ENCODE peak calls at places on chromosomes 3 and 15, in nine cellular contexts. P is endothelial cell, O is brain microvascular endothelial cell, Q is thoracic aorta, E is cardiac fibroblast, V is fibroblast of lung, U is SK-N-SH, C is GM10248, N is psoas muscle. F is an unnamed sample.

GRCh38 chr3:98817546-98817945 is 54.4 kb downstream of the ST3GAL6 start:
- DNase-seq in P (no peak), O (no peak), Q (no peak), E (peak; percentile 76), V (peak; percentile 45), U (peak; percentile 39), C (peak; percentile 45), N (no peak), F (no peak)

GRCh38 chr3:96863129-96863740 is 48.8 kb downstream of the EPHA6 start:
- DNase-seq in P (peak; percentile 41), O (peak; percentile 3), Q (no peak), E (peak; percentile 36), V (peak; percentile 10), U (peak; percentile 10), C (peak; percentile 3), N (no peak), F (no peak)

GRCh38 chr3:153103406-153103945 is 58.5 kb upstream of the RAP2B start:
- DNase-seq in P (no peak), O (no peak), Q (no peak), E (no peak), V (no peak), U (no peak), C (no peak), N (no peak), F (no peak)

GRCh38 chr3:108406661-108407206 is 103.7 kb downstream of the MYH15 start:
- DNase-seq in P (peak; percentile 12), O (peak; percentile 57), Q (no peak), E (peak; percentile 83), V (peak; percentile 39), U (peak; percentile 70), C (peak; percentile 57), N (no peak), F (no peak)

GRCh38 chr3:156382458-156383346 is 172.2 kb downstream of the SSR3 start:
- DNase-seq in P (peak; percentile 47), O (peak; percentile 58), Q (no peak), E (peak; percentile 51), V (no peak), U (no peak), C (peak; percentile 45), N (no peak), F (no peak)

GRCh38 chr3:137768361-137769320 is 4.5 kb downstream of the SOX14 start:
- DNase-seq in P (peak; percentile 50), O (no peak), Q (no peak), E (no peak), V (no peak), U (peak; percentile 43), C (peak; percentile 8), N (no peak), F (no peak)

GRCh38 chr15:78242128-78242527 is 7.8 kb upstream of the ACSBG1 start:
- DNase-seq in P (peak; percentile 63), O (no peak), Q (no peak), E (no peak), V (no peak), U (peak; percentile 72), C (no peak), N (no peak), F (no peak)

GRCh38 chr3:159669024-159669476 is 319.6 kb upstream of the IL12A start:
- DNase-seq in P (no peak), O (peak; percentile 14), Q (no peak), E (peak; percentile 69), V (peak; percentile 51), U (no peak), C (no peak), N (no peak), F (no peak)

GRCh38 chr15:51841401-51842040 is 12.1 kb downstream of the TMOD3 start:
- DNase-seq in P (no peak), O (no peak), Q (no peak), E (no peak), V (no peak), U (no peak), C (no peak), N (no peak), F (no peak)

GRCh38 chr15:29101491-29101890 is 168.1 kb downstream of the NSMCE3 start:
- DNase-seq in P (no peak), O (no peak), Q (no peak), E (no peak), V (no peak), U (no peak), C (no peak), N (no peak), F (no peak)

GRCh38 chr3:55330756-55331155 is 156.3 kb downstream of the WNT5A start:
- DNase-seq in P (no peak), O (peak; percentile 26), Q (no peak), E (no peak), V (peak; percentile 80), U (no peak), C (no peak), N (no peak), F (no peak)

GRCh38 chr3:40387001-40387894 is at the start of gene ENTPD3:
- DNase-seq in P (peak; percentile 45), O (no peak), Q (no peak), E (no peak), V (peak; percentile 6), U (peak; percentile 46), C (peak; percentile 29), N (no peak), F (no peak)

DNA sequence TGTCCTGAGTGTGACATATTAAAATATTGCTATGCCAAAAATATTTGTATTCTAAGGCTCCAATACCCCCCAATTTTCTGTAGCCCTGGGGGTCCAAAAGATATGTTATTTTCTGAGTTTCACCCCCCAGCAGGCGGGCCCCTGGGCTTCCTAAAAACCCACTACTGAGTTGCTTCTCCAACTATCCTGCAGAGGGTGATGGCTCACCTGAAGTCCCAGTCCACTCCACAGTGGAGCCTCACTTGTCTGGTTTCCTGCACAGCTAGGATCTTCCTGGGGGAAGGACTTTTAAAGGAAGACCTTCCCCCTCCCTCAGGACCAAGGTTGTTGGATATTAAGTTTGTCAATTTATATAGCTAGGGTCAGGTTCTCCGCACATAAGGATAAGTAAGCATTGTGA is 1181.4 kb downstream of the ROBO2 start:
- DNase-seq in P (no peak), O (no peak), Q (no peak), E (no peak), V (no peak), U (no peak), C (no peak), N (no peak), F (no peak)
- TF ChIP-seq CTCF in P (no peak), O (no peak), Q (no peak), E (no peak), V (no peak), U (no peak), C (no peak), N (no peak), F (no peak)

GRCh38 chr15:98288091-98288590 is 327.6 kb downstream of the ARRDC4 start:
- DNase-seq in P (no peak), O (no peak), Q (no peak), E (no peak), V (no peak), U (no peak), C (no peak), N (no peak), F (no peak)

GRCh38 chr15:98296653-98297052 is 336.1 kb downstream of the ARRDC4 start:
- DNase-seq in P (no peak), O (no peak), Q (no peak), E (no peak), V (no peak), U (no peak), C (no peak), N (no peak), F (no peak)

GRCh38 chr15:98294126-98294525 is 333.6 kb downstream of the ARRDC4 start:
- DNase-seq in P (no peak), O (no peak), Q (no peak), E (no peak), V (no peak), U (no peak), C (no peak), N (no peak), F (no peak)

GRCh38 chr15:98289747-98290146 is 329.2 kb downstream of the ARRDC4 start:
- DNase-seq in P (no peak), O (no peak), Q (no peak), E (no peak), V (no peak), U (no peak), C (no peak), N (no peak), F (no peak)

DNA sequence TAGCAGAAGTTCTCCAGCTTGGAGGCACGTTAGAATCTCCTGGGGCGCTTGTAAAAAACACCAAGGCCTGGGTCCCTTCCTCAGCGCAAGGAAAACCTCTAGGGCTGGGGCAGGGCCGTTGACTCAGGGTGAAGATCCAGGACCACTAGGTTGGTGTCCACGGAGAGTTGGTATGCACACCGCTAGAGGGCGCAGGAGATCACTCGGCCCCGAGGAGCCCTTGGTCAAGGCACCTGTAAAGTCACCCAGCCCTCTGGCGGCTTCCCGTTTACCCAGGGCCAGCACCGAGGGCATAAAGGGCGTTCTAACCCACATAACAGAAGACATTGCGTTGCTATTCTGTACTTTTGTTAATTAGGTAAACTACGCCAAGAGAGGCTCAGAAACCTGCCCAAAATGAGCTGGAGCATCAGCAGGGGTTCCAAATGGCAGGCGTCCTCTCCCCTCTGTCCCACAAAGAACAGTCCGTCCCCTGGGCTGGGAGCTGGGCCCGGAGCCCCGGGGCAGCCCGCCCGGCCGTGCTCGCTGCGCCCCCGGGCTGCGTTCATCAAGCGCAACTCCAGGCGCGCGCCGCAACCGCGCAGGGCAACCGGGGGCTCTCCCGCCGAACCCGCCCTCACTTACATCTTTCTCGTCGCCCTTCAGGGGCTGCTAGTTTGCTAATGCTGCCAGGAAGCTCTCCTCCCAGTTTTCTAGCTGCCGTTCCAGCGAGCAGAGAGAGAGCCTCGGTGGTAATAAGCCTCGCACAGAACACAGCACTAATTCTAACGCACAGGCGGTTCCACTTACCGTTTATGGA is 332.1 kb downstream of the ARRDC4 start:
- DNase-seq in P (peak; percentile 81), O (peak; percentile 5), Q (no peak), E (peak; percentile 2), V (no peak), U (peak; percentile 77), C (peak; percentile 64), N (peak; percentile 16), F (peak; percentile 20)
- TF ChIP-seq CTCF in P (peak; percentile 81), O (peak; percentile 71), Q (peak; percentile 43), E (peak; percentile 61), V (peak; percentile 26), U (peak; percentile 73), C (peak; percentile 60), N (no peak), F (no peak)

GRCh38 chr3:100968908-100969556 is 24.2 kb downstream of the ABI3BP start:
- DNase-seq in P (no peak), O (no peak), Q (no peak), E (peak; percentile 51), V (no peak), U (no peak), C (no peak), N (no peak), F (no peak)
- TF ChIP-seq CTCF in P (no peak), O (no peak), Q (no peak), E (no peak), V (no peak), U (no peak), C (no peak), N (no peak), F (no peak)

GRCh38 chr3:193194417-193194816 is 46.6 kb upstream of the PLAAT1 start:
- DNase-seq in P (no peak), O (no peak), Q (no peak), E (no peak), V (no peak), U (no peak), C (no peak), N (no peak), F (no peak)

DNA sequence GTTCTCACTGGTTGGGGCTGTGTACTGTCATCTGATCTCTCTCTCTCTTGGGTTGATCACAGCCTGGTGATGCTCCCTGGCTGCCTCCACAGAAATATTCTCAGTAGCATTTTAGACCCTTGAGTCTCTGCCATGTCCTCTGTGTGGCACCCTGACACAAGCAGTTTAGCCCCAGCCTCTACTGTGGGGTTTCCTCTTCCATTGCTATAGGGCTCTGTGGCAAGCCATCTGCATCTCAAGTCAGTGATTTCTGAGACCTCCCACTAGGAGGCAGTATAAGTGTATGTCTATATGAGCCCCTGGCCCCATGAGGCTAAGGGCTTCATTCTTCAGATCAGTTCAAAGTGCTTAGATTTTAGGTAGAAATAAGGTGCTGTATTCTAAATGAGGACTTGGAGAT is 50.6 kb upstream of the PLAAT1 start:
- DNase-seq in P (peak; percentile 51), O (no peak), Q (no peak), E (peak; percentile 11), V (peak; percentile 25), U (peak; percentile 44), C (peak; percentile 32), N (no peak), F (no peak)
- TF ChIP-seq CTCF in P (peak; percentile 78), O (peak; percentile 52), Q (no peak), E (no peak), V (peak; percentile 13), U (peak; percentile 53), C (peak; percentile 35), N (peak; percentile 57), F (no peak)